ENCODE peak calls at places on chromosomes 11 and 22, in seven cellular contexts. Z, D, R, W, Q, A and K are unnamed samples. For H3K4me1, the result is how much of the 10 kb centered on the place peaks cover.

GRCh38 chr11:110752890-110753289 is 40.7 kb upstream of the ARHGAP20 start:
- DNase-seq in Z (no peak), D (no peak), R (no peak), W (no peak), Q (no peak), A (no peak), K (no peak)

GRCh38 chr11:34360056-34360455 is 2.2 kb upstream of the ABTB2 start:
- DNase-seq in Z (no peak), D (no peak), R (no peak), W (no peak), Q (no peak), A (no peak), K (no peak)

GRCh38 chr22:20747223-20747622 is 26.7 kb upstream of the SERPIND1 start:
- DNase-seq in Z (peak), D (no peak), R (no peak), W (no peak), Q (no peak), A (no peak), K (no peak)

GRCh38 chr22:31734512-31734911 is 15.4 kb downstream of the PRR14L start:
- DNase-seq in Z (no peak), D (no peak), R (no peak), W (no peak), Q (no peak), A (no peak), K (no peak)

GRCh38 chr22:32058656-32059280 is 15.7 kb downstream of the SLC5A1 start:
- DNase-seq in Z (no peak), D (no peak), R (no peak), W (no peak), Q (no peak), A (no peak), K (no peak)

GRCh38 chr11:44596541-44597276 is 31.2 kb downstream of the CD82 start:
- DNase-seq in Z (no peak), D (peak), R (no peak), W (no peak), Q (no peak), A (no peak), K (no peak)

GRCh38 chr11:30967579-30967978 is 381.4 kb upstream of the MPPED2 start:
- DNase-seq in Z (no peak), D (no peak), R (no peak), W (no peak), Q (no peak), A (no peak), K (no peak)

GRCh38 chr11:108931168-108931567 is 266.3 kb downstream of the DDX10 start:
- DNase-seq in Z (no peak), D (no peak), R (no peak), W (no peak), Q (no peak), A (no peak), K (no peak)

GRCh38 chr22:30424471-30425326 is 869 bp upstream of the MTFP1 start:
- DNase-seq in Z (peak), D (no peak), R (no peak), W (no peak), Q (no peak), A (no peak), K (no peak)

GRCh38 chr11:120501440-120501839 is 10.1 kb upstream of the GRIK4 start:
- DNase-seq in Z (no peak), D (no peak), R (no peak), W (no peak), Q (no peak), A (no peak), K (no peak)

GRCh38 chr11:62671604-62672528 is at the start of the genes LBHD1 and UQCC3:
- DNase-seq in Z (peak), D (peak), R (peak), W (peak), Q (peak), A (peak), K (peak)

GRCh38 chr11:119110439-119110838 is 3.3 kb downstream of the C2CD2L start:
- DNase-seq in Z (no peak), D (no peak), R (no peak), W (no peak), Q (no peak), A (no peak), K (peak)

GRCh38 chr22:21450320-21450831 is 16.8 kb upstream of the TMEM191C start:
- DNase-seq in Z (no peak), D (no peak), R (peak), W (no peak), Q (no peak), A (peak), K (peak)

GRCh38 chr11:12921580-12922157 is 87.4 kb upstream of the RASSF10 start:
- DNase-seq in Z (no peak), D (no peak), R (no peak), W (no peak), Q (no peak), A (no peak), K (no peak)

GRCh38 chr11:2088746-2089535 is 50.2 kb downstream of the IGF2 start:
- DNase-seq in Z (no peak), D (peak), R (peak), W (no peak), Q (no peak), A (no peak), K (no peak)

GRCh38 chr22:23178512-23179254 is 1.6 kb upstream of the BCR start:
- DNase-seq in Z (peak), D (peak), R (peak), W (peak), Q (peak), A (peak), K (peak)

GRCh38 chr11:68002943-68003845 is 703 bp downstream of the UNC93B1 start:
- DNase-seq in Z (no peak), D (peak), R (no peak), W (peak), Q (no peak), A (no peak), K (no peak)

GRCh38 chr11:96328395-96329010 is 14.5 kb downstream of the MAML2 start:
- DNase-seq in Z (no peak), D (no peak), R (no peak), W (no peak), Q (no peak), A (no peak), K (no peak)

GRCh38 chr11:96331556-96332168 is 11.3 kb downstream of the MAML2 start:
- DNase-seq in Z (no peak), D (no peak), R (no peak), W (peak), Q (no peak), A (no peak), K (no peak)

GRCh38 chr11:96329419-96329818 is 13.6 kb downstream of the MAML2 start:
- DNase-seq in Z (no peak), D (no peak), R (no peak), W (no peak), Q (no peak), A (no peak), K (no peak)

GRCh38 chr11:96330511-96330859 is 12.5 kb downstream of the MAML2 start:
- DNase-seq in Z (no peak), D (no peak), R (no peak), W (no peak), Q (no peak), A (no peak), K (no peak)

DNA sequence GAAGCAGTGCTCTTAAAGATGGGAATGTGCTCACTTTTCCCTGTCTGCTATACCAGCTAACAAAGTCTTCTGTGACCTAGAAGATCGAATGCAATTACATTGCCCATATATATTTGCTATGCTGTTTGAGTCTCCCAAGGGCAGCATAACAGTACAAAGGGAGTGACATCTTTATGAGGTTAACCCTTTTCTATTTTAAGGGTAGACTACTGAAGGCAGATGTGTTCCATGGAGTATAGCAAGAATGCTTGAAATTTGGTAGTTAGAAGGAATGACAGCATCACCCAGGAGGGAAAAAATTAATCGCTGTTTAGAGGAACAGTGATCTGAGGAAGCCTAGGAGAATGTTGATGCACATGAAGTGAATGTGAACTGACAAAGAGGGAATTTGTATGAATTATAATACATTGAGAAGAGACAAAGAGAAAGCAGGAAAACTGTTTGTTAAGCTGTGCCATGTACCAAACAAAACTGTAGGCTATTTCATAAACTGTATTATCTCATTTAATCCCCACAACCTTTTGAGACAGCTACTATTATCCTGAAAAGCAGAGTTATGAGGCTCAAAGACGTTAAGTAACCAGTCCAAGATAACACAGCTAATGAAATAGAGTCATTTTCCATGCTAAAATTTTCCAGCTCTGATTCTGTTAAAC is 13.0 kb downstream of the MAML2 start:
- DNase-seq in Z (no peak), D (no peak), R (no peak), W (no peak), Q (no peak), A (no peak), K (no peak)
- H3K4me1 ChIP-seq in Z (under half), D (under half), R (under half), W (under half), Q (half or more), A (under half), K (under half)

GRCh38 chr11:76445122-76446084 is 585 bp downstream of the EMSY start:
- DNase-seq in Z (peak), D (peak), R (peak), W (peak), Q (peak), A (peak), K (peak)

GRCh38 chr11:76444065-76444383 is 794 bp upstream of the EMSY start:
- DNase-seq in Z (no peak), D (no peak), R (no peak), W (no peak), Q (no peak), A (no peak), K (no peak)

GRCh38 chr11:76444384-76445121 is at the start of gene EMSY:
- DNase-seq in Z (peak), D (peak), R (peak), W (peak), Q (peak), A (peak), K (peak)

GRCh38 chr11:76453248-76453647 is 8.4 kb downstream of the EMSY start:
- DNase-seq in Z (no peak), D (no peak), R (no peak), W (no peak), Q (no peak), A (no peak), K (no peak)

DNA sequence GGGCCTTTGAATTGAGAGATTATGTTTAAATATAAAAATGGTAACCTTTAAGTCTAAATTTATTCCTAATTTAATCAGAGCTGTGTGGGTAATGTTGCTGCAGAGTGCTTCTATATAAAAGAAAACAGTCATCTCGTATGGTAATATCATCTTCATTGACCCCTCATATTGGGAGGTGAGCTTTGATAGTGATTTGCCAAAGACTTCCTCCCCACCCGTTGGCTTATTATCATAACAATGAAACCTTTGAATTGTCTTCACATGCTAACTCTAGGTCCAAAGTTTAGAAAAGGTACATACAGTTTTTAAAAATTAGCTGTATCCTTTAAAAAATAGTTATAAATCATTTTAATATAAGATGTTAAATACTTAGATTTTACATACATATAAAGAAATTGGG is 3.7 kb downstream of the EMSY start:
- DNase-seq in Z (no peak), D (no peak), R (no peak), W (no peak), Q (no peak), A (no peak), K (no peak)
- H3K4me3 ChIP-seq in Z (no peak), D (no peak), R (no peak), W (no peak), Q (no peak), A (no peak), K (no peak)

GRCh38 chr22:49951986-49952896 is 8.3 kb upstream of the PIM3 start:
- DNase-seq in Z (no peak), D (no peak), R (no peak), W (no peak), Q (no peak), A (no peak), K (no peak)
- H3K4me1 ChIP-seq in Z (under half), D (under half), R (under half), W (under half), Q (half or more), A (under half), K (under half)

GRCh38 chr11:105741488-105742020 is 131.7 kb downstream of the GRIA4 start:
- DNase-seq in Z (no peak), D (no peak), R (no peak), W (no peak), Q (no peak), A (no peak), K (no peak)
- H3K4me3 ChIP-seq in Z (no peak), D (no peak), R (no peak), W (no peak), Q (no peak), A (no peak), K (no peak)

DNA sequence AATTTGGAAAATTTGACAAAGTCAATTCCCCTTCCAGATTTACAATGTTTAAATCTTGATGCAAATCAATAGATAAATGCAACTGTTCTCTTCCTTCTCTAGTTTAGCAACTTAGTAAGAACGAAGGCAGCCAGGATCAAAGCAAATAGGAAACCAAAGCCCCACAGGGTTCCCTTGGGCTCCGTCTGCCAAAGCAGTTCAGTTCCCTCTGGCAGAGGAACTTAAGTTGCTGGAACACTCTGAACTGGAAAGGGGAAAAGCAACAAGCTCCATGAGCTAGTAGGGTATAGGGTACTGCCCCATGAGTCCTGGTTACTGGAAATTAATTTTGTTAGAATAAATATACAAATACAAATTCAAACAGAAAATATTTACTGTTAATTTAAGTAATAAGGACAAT is 91.3 kb downstream of the RELT start:
- DNase-seq in Z (no peak), D (no peak), R (peak), W (no peak), Q (no peak), A (no peak), K (no peak)
- H3K4me1 ChIP-seq in Z (under half), D (under half), R (under half), W (under half), Q (half or more), A (under half), K (under half)

GRCh38 chr11:126411971-126412381 is 56.5 kb downstream of the ST3GAL4 start:
- DNase-seq in Z (no peak), D (no peak), R (peak), W (no peak), Q (peak), A (no peak), K (peak)
- H3K4me3 ChIP-seq in Z (no peak), D (no peak), R (no peak), W (no peak), Q (no peak), A (no peak), K (no peak)

GRCh38 chr11:117816151-117816741 is 8.3 kb downstream of the FXYD2 start:
- DNase-seq in Z (peak), D (no peak), R (no peak), W (no peak), Q (no peak), A (no peak), K (peak)
- H3K4me1 ChIP-seq in Z (under half), D (under half), R (under half), W (under half), Q (under half), A (under half), K (under half)

DNA sequence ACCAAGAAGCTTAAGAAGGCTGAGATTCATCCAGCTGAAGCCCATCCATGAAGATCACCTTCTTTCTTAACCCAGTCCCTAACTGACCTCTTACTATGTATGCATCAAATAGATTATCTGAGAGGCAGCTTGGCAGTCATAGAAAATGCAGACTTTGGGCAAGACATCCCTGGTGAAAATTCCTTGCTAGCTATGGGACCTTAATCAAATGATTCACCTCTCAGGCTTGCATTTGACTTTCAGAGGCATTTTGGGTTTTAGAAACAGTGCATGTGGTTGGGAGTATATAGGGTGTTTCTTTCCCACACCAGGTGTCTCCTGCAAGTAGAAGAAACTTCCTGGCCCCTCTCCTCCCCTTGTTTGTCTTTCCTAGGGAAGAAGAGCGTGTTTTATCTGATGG is 188.5 kb upstream of the ISX start:
- DNase-seq in Z (no peak), D (no peak), R (no peak), W (no peak), Q (no peak), A (no peak), K (no peak)
- H3K4me3 ChIP-seq in Z (no peak), D (no peak), R (no peak), W (no peak), Q (no peak), A (no peak), K (no peak)

DNA sequence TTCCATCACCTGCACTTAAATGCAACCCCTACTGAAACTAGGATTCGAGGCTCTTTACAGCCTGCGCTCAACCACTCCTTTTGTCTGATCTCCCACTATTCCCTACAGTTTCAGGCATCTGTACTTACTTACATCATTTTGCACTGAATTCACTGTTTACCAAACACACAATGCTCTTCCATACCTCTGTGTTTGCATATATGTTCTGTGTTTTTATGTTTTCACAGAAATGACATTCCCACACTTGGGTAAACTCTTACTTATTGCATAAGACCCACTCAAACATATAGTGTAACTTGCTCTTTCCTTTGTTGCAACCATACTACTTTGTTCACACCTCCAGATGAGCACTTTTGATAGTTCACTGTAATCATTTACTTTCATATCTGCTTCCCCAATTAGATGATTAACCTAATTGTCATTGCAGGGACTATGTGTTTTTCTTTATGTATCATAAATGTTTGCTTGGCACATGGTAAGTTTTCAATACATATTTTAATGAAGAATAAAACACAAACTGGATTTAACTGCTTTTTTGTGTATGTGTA is 54.6 kb downstream of the ZBTB44 start:
- DNase-seq in Z (no peak), D (no peak), R (no peak), W (no peak), Q (no peak), A (no peak), K (no peak)
- H3K4me1 ChIP-seq in Z (under half), D (under half), R (under half), W (under half), Q (under half), A (under half), K (under half)